ENCODE peak calls at places on chromosomes 13 and 19, in nine cellular contexts. One of them, this sample, is unnamed.

GRCh38 chr13:98173431-98173921 is 3.6 kb downstream of the RNF113B start:
- DNase-seq in stimulated activated CD4-positive, alpha-beta T cell treated with anti-CD3 and anti-CD28 coated beads, Interleukin-2, amount 100 ng/mL, for 48 hours: no peak
- DNase-seq in SK-MEL-5: peak
- DNase-seq in substantia nigra: no peak
- DNase-seq in Daoy: peak
- DNase-seq in CD8-positive, alpha-beta memory T cell: no peak
- DNase-seq in dorsolateral prefrontal cortex: no peak
- DNase-seq in activated gamma-delta T cell treated with Interleukin-2 at 50 U/mL for 16 hours: no peak
- DNase-seq in dermis microvascular lymphatic vessel endothelial cell: peak
- DNase-seq in this sample: no peak

GRCh38 chr19:47561440-47562045 is 11.4 kb downstream of the ZNF541 start:
- DNase-seq in stimulated activated CD4-positive, alpha-beta T cell treated with anti-CD3 and anti-CD28 coated beads, Interleukin-2, amount 100 ng/mL, for 48 hours: no peak
- DNase-seq in SK-MEL-5: no peak
- DNase-seq in substantia nigra: no peak
- DNase-seq in Daoy: no peak
- DNase-seq in CD8-positive, alpha-beta memory T cell: no peak
- DNase-seq in dorsolateral prefrontal cortex: no peak
- DNase-seq in activated gamma-delta T cell treated with Interleukin-2 at 50 U/mL for 16 hours: no peak
- DNase-seq in dermis microvascular lymphatic vessel endothelial cell: no peak
- DNase-seq in this sample: no peak

GRCh38 chr19:19662344-19662743 is 1.1 kb downstream of the ATP13A1 start:
- DNase-seq in stimulated activated CD4-positive, alpha-beta T cell treated with anti-CD3 and anti-CD28 coated beads, Interleukin-2, amount 100 ng/mL, for 48 hours: no peak
- DNase-seq in SK-MEL-5: no peak
- DNase-seq in substantia nigra: no peak
- DNase-seq in Daoy: no peak
- DNase-seq in CD8-positive, alpha-beta memory T cell: peak
- DNase-seq in dorsolateral prefrontal cortex: no peak
- DNase-seq in activated gamma-delta T cell treated with Interleukin-2 at 50 U/mL for 16 hours: no peak
- DNase-seq in dermis microvascular lymphatic vessel endothelial cell: no peak
- DNase-seq in this sample: no peak

GRCh38 chr19:2923510-2923909 is 21.3 kb downstream of the ZNF77 start:
- DNase-seq in stimulated activated CD4-positive, alpha-beta T cell treated with anti-CD3 and anti-CD28 coated beads, Interleukin-2, amount 100 ng/mL, for 48 hours: no peak
- DNase-seq in SK-MEL-5: no peak
- DNase-seq in substantia nigra: no peak
- DNase-seq in Daoy: no peak
- DNase-seq in CD8-positive, alpha-beta memory T cell: no peak
- DNase-seq in dorsolateral prefrontal cortex: no peak
- DNase-seq in activated gamma-delta T cell treated with Interleukin-2 at 50 U/mL for 16 hours: no peak
- DNase-seq in dermis microvascular lymphatic vessel endothelial cell: no peak
- DNase-seq in this sample: no peak

GRCh38 chr13:22175815-22176214 is 504.9 kb downstream of the FGF9 start:
- DNase-seq in stimulated activated CD4-positive, alpha-beta T cell treated with anti-CD3 and anti-CD28 coated beads, Interleukin-2, amount 100 ng/mL, for 48 hours: no peak
- DNase-seq in SK-MEL-5: no peak
- DNase-seq in substantia nigra: no peak
- DNase-seq in Daoy: no peak
- DNase-seq in CD8-positive, alpha-beta memory T cell: no peak
- DNase-seq in dorsolateral prefrontal cortex: no peak
- DNase-seq in activated gamma-delta T cell treated with Interleukin-2 at 50 U/mL for 16 hours: no peak
- DNase-seq in dermis microvascular lymphatic vessel endothelial cell: no peak
- DNase-seq in this sample: no peak

GRCh38 chr19:56088454-56089215 is 32.5 kb downstream of the ZNF787 start:
- DNase-seq in stimulated activated CD4-positive, alpha-beta T cell treated with anti-CD3 and anti-CD28 coated beads, Interleukin-2, amount 100 ng/mL, for 48 hours: no peak
- DNase-seq in SK-MEL-5: no peak
- DNase-seq in substantia nigra: no peak
- DNase-seq in Daoy: no peak
- DNase-seq in CD8-positive, alpha-beta memory T cell: no peak
- DNase-seq in dorsolateral prefrontal cortex: no peak
- DNase-seq in activated gamma-delta T cell treated with Interleukin-2 at 50 U/mL for 16 hours: no peak
- DNase-seq in dermis microvascular lymphatic vessel endothelial cell: no peak
- DNase-seq in this sample: no peak

GRCh38 chr13:94660695-94661324 is 51.5 kb downstream of the SOX21 start:
- DNase-seq in stimulated activated CD4-positive, alpha-beta T cell treated with anti-CD3 and anti-CD28 coated beads, Interleukin-2, amount 100 ng/mL, for 48 hours: no peak
- DNase-seq in SK-MEL-5: peak
- DNase-seq in substantia nigra: no peak
- DNase-seq in Daoy: no peak
- DNase-seq in CD8-positive, alpha-beta memory T cell: no peak
- DNase-seq in dorsolateral prefrontal cortex: no peak
- DNase-seq in activated gamma-delta T cell treated with Interleukin-2 at 50 U/mL for 16 hours: no peak
- DNase-seq in dermis microvascular lymphatic vessel endothelial cell: peak
- DNase-seq in this sample: no peak

GRCh38 chr13:113853518-113854237 is 10.2 kb downstream of the GAS6 start:
- DNase-seq in stimulated activated CD4-positive, alpha-beta T cell treated with anti-CD3 and anti-CD28 coated beads, Interleukin-2, amount 100 ng/mL, for 48 hours: no peak
- DNase-seq in SK-MEL-5: no peak
- DNase-seq in substantia nigra: no peak
- DNase-seq in Daoy: no peak
- DNase-seq in CD8-positive, alpha-beta memory T cell: no peak
- DNase-seq in dorsolateral prefrontal cortex: no peak
- DNase-seq in activated gamma-delta T cell treated with Interleukin-2 at 50 U/mL for 16 hours: no peak
- DNase-seq in dermis microvascular lymphatic vessel endothelial cell: no peak
- DNase-seq in this sample: no peak

GRCh38 chr19:53057904-53058579 is 13.5 kb downstream of the ERVV-2 start:
- DNase-seq in stimulated activated CD4-positive, alpha-beta T cell treated with anti-CD3 and anti-CD28 coated beads, Interleukin-2, amount 100 ng/mL, for 48 hours: no peak
- DNase-seq in SK-MEL-5: no peak
- DNase-seq in substantia nigra: no peak
- DNase-seq in Daoy: no peak
- DNase-seq in CD8-positive, alpha-beta memory T cell: no peak
- DNase-seq in dorsolateral prefrontal cortex: no peak
- DNase-seq in activated gamma-delta T cell treated with Interleukin-2 at 50 U/mL for 16 hours: no peak
- DNase-seq in dermis microvascular lymphatic vessel endothelial cell: peak
- DNase-seq in this sample: peak

GRCh38 chr19:13859361-13859880 is 17.5 kb upstream of the NANOS3 start:
- DNase-seq in stimulated activated CD4-positive, alpha-beta T cell treated with anti-CD3 and anti-CD28 coated beads, Interleukin-2, amount 100 ng/mL, for 48 hours: no peak
- DNase-seq in SK-MEL-5: peak
- DNase-seq in substantia nigra: no peak
- DNase-seq in Daoy: peak
- DNase-seq in CD8-positive, alpha-beta memory T cell: no peak
- DNase-seq in dorsolateral prefrontal cortex: no peak
- DNase-seq in activated gamma-delta T cell treated with Interleukin-2 at 50 U/mL for 16 hours: no peak
- DNase-seq in dermis microvascular lymphatic vessel endothelial cell: peak
- DNase-seq in this sample: no peak

GRCh38 chr19:49408816-49409440 is 14.3 kb downstream of the PTH2 start:
- DNase-seq in stimulated activated CD4-positive, alpha-beta T cell treated with anti-CD3 and anti-CD28 coated beads, Interleukin-2, amount 100 ng/mL, for 48 hours: no peak
- DNase-seq in SK-MEL-5: no peak
- DNase-seq in substantia nigra: no peak
- DNase-seq in Daoy: peak
- DNase-seq in CD8-positive, alpha-beta memory T cell: no peak
- DNase-seq in dorsolateral prefrontal cortex: no peak
- DNase-seq in activated gamma-delta T cell treated with Interleukin-2 at 50 U/mL for 16 hours: no peak
- DNase-seq in dermis microvascular lymphatic vessel endothelial cell: no peak
- DNase-seq in this sample: no peak

GRCh38 chr13:40446365-40446764 is 220.1 kb downstream of the FOXO1 start:
- DNase-seq in stimulated activated CD4-positive, alpha-beta T cell treated with anti-CD3 and anti-CD28 coated beads, Interleukin-2, amount 100 ng/mL, for 48 hours: no peak
- DNase-seq in SK-MEL-5: no peak
- DNase-seq in substantia nigra: no peak
- DNase-seq in Daoy: peak
- DNase-seq in CD8-positive, alpha-beta memory T cell: no peak
- DNase-seq in dorsolateral prefrontal cortex: no peak
- DNase-seq in activated gamma-delta T cell treated with Interleukin-2 at 50 U/mL for 16 hours: no peak
- DNase-seq in dermis microvascular lymphatic vessel endothelial cell: no peak
- DNase-seq in this sample: no peak

GRCh38 chr13:63161219-63161618 is 1745.6 kb upstream of the PCDH20 start:
- DNase-seq in stimulated activated CD4-positive, alpha-beta T cell treated with anti-CD3 and anti-CD28 coated beads, Interleukin-2, amount 100 ng/mL, for 48 hours: no peak
- DNase-seq in SK-MEL-5: no peak
- DNase-seq in substantia nigra: no peak
- DNase-seq in Daoy: no peak
- DNase-seq in CD8-positive, alpha-beta memory T cell: no peak
- DNase-seq in dorsolateral prefrontal cortex: no peak
- DNase-seq in activated gamma-delta T cell treated with Interleukin-2 at 50 U/mL for 16 hours: no peak
- DNase-seq in dermis microvascular lymphatic vessel endothelial cell: no peak
- DNase-seq in this sample: no peak

GRCh38 chr13:26132756-26133155 is 80.9 kb upstream of the SHISA2 start:
- DNase-seq in stimulated activated CD4-positive, alpha-beta T cell treated with anti-CD3 and anti-CD28 coated beads, Interleukin-2, amount 100 ng/mL, for 48 hours: no peak
- DNase-seq in SK-MEL-5: peak
- DNase-seq in substantia nigra: no peak
- DNase-seq in Daoy: peak
- DNase-seq in CD8-positive, alpha-beta memory T cell: no peak
- DNase-seq in dorsolateral prefrontal cortex: no peak
- DNase-seq in activated gamma-delta T cell treated with Interleukin-2 at 50 U/mL for 16 hours: no peak
- DNase-seq in dermis microvascular lymphatic vessel endothelial cell: peak
- DNase-seq in this sample: no peak

GRCh38 chr13:66803759-66804456 is 426.2 kb downstream of the PCDH9 start:
- DNase-seq in stimulated activated CD4-positive, alpha-beta T cell treated with anti-CD3 and anti-CD28 coated beads, Interleukin-2, amount 100 ng/mL, for 48 hours: no peak
- DNase-seq in SK-MEL-5: no peak
- DNase-seq in substantia nigra: no peak
- DNase-seq in Daoy: no peak
- DNase-seq in CD8-positive, alpha-beta memory T cell: no peak
- DNase-seq in dorsolateral prefrontal cortex: no peak
- DNase-seq in activated gamma-delta T cell treated with Interleukin-2 at 50 U/mL for 16 hours: no peak
- DNase-seq in dermis microvascular lymphatic vessel endothelial cell: no peak
- DNase-seq in this sample: no peak

GRCh38 chr19:13225085-13225484 is 74.9 kb downstream of the IER2 start:
- DNase-seq in stimulated activated CD4-positive, alpha-beta T cell treated with anti-CD3 and anti-CD28 coated beads, Interleukin-2, amount 100 ng/mL, for 48 hours: no peak
- DNase-seq in SK-MEL-5: no peak
- DNase-seq in substantia nigra: no peak
- DNase-seq in Daoy: no peak
- DNase-seq in CD8-positive, alpha-beta memory T cell: no peak
- DNase-seq in dorsolateral prefrontal cortex: no peak
- DNase-seq in activated gamma-delta T cell treated with Interleukin-2 at 50 U/mL for 16 hours: no peak
- DNase-seq in dermis microvascular lymphatic vessel endothelial cell: no peak
- DNase-seq in this sample: no peak

GRCh38 chr19:49764341-49764740 is 1.2 kb upstream of the TSKS start:
- DNase-seq in stimulated activated CD4-positive, alpha-beta T cell treated with anti-CD3 and anti-CD28 coated beads, Interleukin-2, amount 100 ng/mL, for 48 hours: no peak
- DNase-seq in SK-MEL-5: no peak
- DNase-seq in substantia nigra: no peak
- DNase-seq in Daoy: no peak
- DNase-seq in CD8-positive, alpha-beta memory T cell: no peak
- DNase-seq in dorsolateral prefrontal cortex: no peak
- DNase-seq in activated gamma-delta T cell treated with Interleukin-2 at 50 U/mL for 16 hours: no peak
- DNase-seq in dermis microvascular lymphatic vessel endothelial cell: no peak
- DNase-seq in this sample: no peak

GRCh38 chr13:97224544-97225324 is 2.6 kb downstream of the MBNL2 start:
- DNase-seq in stimulated activated CD4-positive, alpha-beta T cell treated with anti-CD3 and anti-CD28 coated beads, Interleukin-2, amount 100 ng/mL, for 48 hours: no peak
- DNase-seq in SK-MEL-5: no peak
- DNase-seq in substantia nigra: no peak
- DNase-seq in Daoy: peak
- DNase-seq in CD8-positive, alpha-beta memory T cell: peak
- DNase-seq in dorsolateral prefrontal cortex: no peak
- DNase-seq in activated gamma-delta T cell treated with Interleukin-2 at 50 U/mL for 16 hours: no peak
- DNase-seq in dermis microvascular lymphatic vessel endothelial cell: peak
- DNase-seq in this sample: no peak

GRCh38 chr13:31945202-31945978 is 86.2 kb upstream of the FRY start:
- DNase-seq in stimulated activated CD4-positive, alpha-beta T cell treated with anti-CD3 and anti-CD28 coated beads, Interleukin-2, amount 100 ng/mL, for 48 hours: no peak
- DNase-seq in SK-MEL-5: peak
- DNase-seq in substantia nigra: no peak
- DNase-seq in Daoy: peak
- DNase-seq in CD8-positive, alpha-beta memory T cell: no peak
- DNase-seq in dorsolateral prefrontal cortex: peak
- DNase-seq in activated gamma-delta T cell treated with Interleukin-2 at 50 U/mL for 16 hours: no peak
- DNase-seq in dermis microvascular lymphatic vessel endothelial cell: peak
- DNase-seq in this sample: no peak

GRCh38 chr13:41463823-41464602 is 6.7 kb downstream of the RGCC start:
- DNase-seq in stimulated activated CD4-positive, alpha-beta T cell treated with anti-CD3 and anti-CD28 coated beads, Interleukin-2, amount 100 ng/mL, for 48 hours: no peak
- DNase-seq in SK-MEL-5: no peak
- DNase-seq in substantia nigra: no peak
- DNase-seq in Daoy: no peak
- DNase-seq in CD8-positive, alpha-beta memory T cell: peak
- DNase-seq in dorsolateral prefrontal cortex: no peak
- DNase-seq in activated gamma-delta T cell treated with Interleukin-2 at 50 U/mL for 16 hours: peak
- DNase-seq in dermis microvascular lymphatic vessel endothelial cell: no peak
- DNase-seq in this sample: peak

GRCh38 chr13:28531195-28531955 is 36.4 kb upstream of the FLT1 start:
- DNase-seq in stimulated activated CD4-positive, alpha-beta T cell treated with anti-CD3 and anti-CD28 coated beads, Interleukin-2, amount 100 ng/mL, for 48 hours: no peak
- DNase-seq in SK-MEL-5: peak
- DNase-seq in substantia nigra: no peak
- DNase-seq in Daoy: peak
- DNase-seq in CD8-positive, alpha-beta memory T cell: no peak
- DNase-seq in dorsolateral prefrontal cortex: no peak
- DNase-seq in activated gamma-delta T cell treated with Interleukin-2 at 50 U/mL for 16 hours: no peak
- DNase-seq in dermis microvascular lymphatic vessel endothelial cell: peak
- DNase-seq in this sample: no peak

GRCh38 chr13:62964522-62964921 is 1548.9 kb upstream of the PCDH20 start:
- DNase-seq in stimulated activated CD4-positive, alpha-beta T cell treated with anti-CD3 and anti-CD28 coated beads, Interleukin-2, amount 100 ng/mL, for 48 hours: no peak
- DNase-seq in SK-MEL-5: no peak
- DNase-seq in substantia nigra: no peak
- DNase-seq in Daoy: no peak
- DNase-seq in CD8-positive, alpha-beta memory T cell: no peak
- DNase-seq in dorsolateral prefrontal cortex: no peak
- DNase-seq in activated gamma-delta T cell treated with Interleukin-2 at 50 U/mL for 16 hours: no peak
- DNase-seq in dermis microvascular lymphatic vessel endothelial cell: no peak
- DNase-seq in this sample: no peak

GRCh38 chr13:80945328-80945727 is 604.4 kb upstream of the SPRY2 start:
- DNase-seq in stimulated activated CD4-positive, alpha-beta T cell treated with anti-CD3 and anti-CD28 coated beads, Interleukin-2, amount 100 ng/mL, for 48 hours: no peak
- DNase-seq in SK-MEL-5: peak
- DNase-seq in substantia nigra: peak
- DNase-seq in Daoy: no peak
- DNase-seq in CD8-positive, alpha-beta memory T cell: no peak
- DNase-seq in dorsolateral prefrontal cortex: peak
- DNase-seq in activated gamma-delta T cell treated with Interleukin-2 at 50 U/mL for 16 hours: no peak
- DNase-seq in dermis microvascular lymphatic vessel endothelial cell: peak
- DNase-seq in this sample: no peak

GRCh38 chr13:107993239-107993948 is 221.9 kb downstream of the LIG4 start:
- DNase-seq in stimulated activated CD4-positive, alpha-beta T cell treated with anti-CD3 and anti-CD28 coated beads, Interleukin-2, amount 100 ng/mL, for 48 hours: no peak
- DNase-seq in SK-MEL-5: peak
- DNase-seq in substantia nigra: no peak
- DNase-seq in Daoy: peak
- DNase-seq in CD8-positive, alpha-beta memory T cell: no peak
- DNase-seq in dorsolateral prefrontal cortex: no peak
- DNase-seq in activated gamma-delta T cell treated with Interleukin-2 at 50 U/mL for 16 hours: no peak
- DNase-seq in dermis microvascular lymphatic vessel endothelial cell: no peak
- DNase-seq in this sample: no peak

GRCh38 chr13:30178976-30179375 is 128.4 kb downstream of the KATNAL1 start:
- DNase-seq in stimulated activated CD4-positive, alpha-beta T cell treated with anti-CD3 and anti-CD28 coated beads, Interleukin-2, amount 100 ng/mL, for 48 hours: no peak
- DNase-seq in SK-MEL-5: no peak
- DNase-seq in substantia nigra: no peak
- DNase-seq in Daoy: no peak
- DNase-seq in CD8-positive, alpha-beta memory T cell: no peak
- DNase-seq in dorsolateral prefrontal cortex: no peak
- DNase-seq in activated gamma-delta T cell treated with Interleukin-2 at 50 U/mL for 16 hours: no peak
- DNase-seq in dermis microvascular lymphatic vessel endothelial cell: no peak
- DNase-seq in this sample: no peak

GRCh38 chr13:77383097-77383496 is 56.2 kb upstream of the MYCBP2 start:
- DNase-seq in stimulated activated CD4-positive, alpha-beta T cell treated with anti-CD3 and anti-CD28 coated beads, Interleukin-2, amount 100 ng/mL, for 48 hours: no peak
- DNase-seq in SK-MEL-5: no peak
- DNase-seq in substantia nigra: no peak
- DNase-seq in Daoy: no peak
- DNase-seq in CD8-positive, alpha-beta memory T cell: no peak
- DNase-seq in dorsolateral prefrontal cortex: no peak
- DNase-seq in activated gamma-delta T cell treated with Interleukin-2 at 50 U/mL for 16 hours: no peak
- DNase-seq in dermis microvascular lymphatic vessel endothelial cell: no peak
- DNase-seq in this sample: no peak

GRCh38 chr13:23372264-23372905 is 61.1 kb downstream of the SACS start:
- DNase-seq in stimulated activated CD4-positive, alpha-beta T cell treated with anti-CD3 and anti-CD28 coated beads, Interleukin-2, amount 100 ng/mL, for 48 hours: no peak
- DNase-seq in SK-MEL-5: no peak
- DNase-seq in substantia nigra: no peak
- DNase-seq in Daoy: no peak
- DNase-seq in CD8-positive, alpha-beta memory T cell: no peak
- DNase-seq in dorsolateral prefrontal cortex: no peak
- DNase-seq in activated gamma-delta T cell treated with Interleukin-2 at 50 U/mL for 16 hours: no peak
- DNase-seq in dermis microvascular lymphatic vessel endothelial cell: peak
- DNase-seq in this sample: no peak

GRCh38 chr13:50419466-50419865 is 404.2 kb downstream of the KCNRG start:
- DNase-seq in stimulated activated CD4-positive, alpha-beta T cell treated with anti-CD3 and anti-CD28 coated beads, Interleukin-2, amount 100 ng/mL, for 48 hours: no peak
- DNase-seq in SK-MEL-5: no peak
- DNase-seq in substantia nigra: no peak
- DNase-seq in Daoy: no peak
- DNase-seq in CD8-positive, alpha-beta memory T cell: no peak
- DNase-seq in dorsolateral prefrontal cortex: no peak
- DNase-seq in activated gamma-delta T cell treated with Interleukin-2 at 50 U/mL for 16 hours: no peak
- DNase-seq in dermis microvascular lymphatic vessel endothelial cell: peak
- DNase-seq in this sample: no peak

GRCh38 chr19:39915101-39915847 is 19.2 kb downstream of the FCGBP start:
- DNase-seq in stimulated activated CD4-positive, alpha-beta T cell treated with anti-CD3 and anti-CD28 coated beads, Interleukin-2, amount 100 ng/mL, for 48 hours: no peak
- DNase-seq in SK-MEL-5: no peak
- DNase-seq in substantia nigra: no peak
- DNase-seq in Daoy: no peak
- DNase-seq in CD8-positive, alpha-beta memory T cell: no peak
- DNase-seq in dorsolateral prefrontal cortex: no peak
- DNase-seq in activated gamma-delta T cell treated with Interleukin-2 at 50 U/mL for 16 hours: no peak
- DNase-seq in dermis microvascular lymphatic vessel endothelial cell: no peak
- DNase-seq in this sample: no peak

GRCh38 chr19:48518207-48518606 is 6.6 kb upstream of the LMTK3 start:
- DNase-seq in stimulated activated CD4-positive, alpha-beta T cell treated with anti-CD3 and anti-CD28 coated beads, Interleukin-2, amount 100 ng/mL, for 48 hours: no peak
- DNase-seq in SK-MEL-5: no peak
- DNase-seq in substantia nigra: no peak
- DNase-seq in Daoy: no peak
- DNase-seq in CD8-positive, alpha-beta memory T cell: no peak
- DNase-seq in dorsolateral prefrontal cortex: no peak
- DNase-seq in activated gamma-delta T cell treated with Interleukin-2 at 50 U/mL for 16 hours: no peak
- DNase-seq in dermis microvascular lymphatic vessel endothelial cell: no peak
- DNase-seq in this sample: no peak

GRCh38 chr13:93066187-93066586 is 160.4 kb upstream of the GPC6 start:
- DNase-seq in stimulated activated CD4-positive, alpha-beta T cell treated with anti-CD3 and anti-CD28 coated beads, Interleukin-2, amount 100 ng/mL, for 48 hours: no peak
- DNase-seq in SK-MEL-5: no peak
- DNase-seq in substantia nigra: no peak
- DNase-seq in Daoy: peak
- DNase-seq in CD8-positive, alpha-beta memory T cell: no peak
- DNase-seq in dorsolateral prefrontal cortex: no peak
- DNase-seq in activated gamma-delta T cell treated with Interleukin-2 at 50 U/mL for 16 hours: no peak
- DNase-seq in dermis microvascular lymphatic vessel endothelial cell: no peak
- DNase-seq in this sample: no peak